ENCODE peak calls at places on chromosome 13, in eight cellular contexts. One of them, this sample, is unnamed.

GRCh38 chr13:33728271-33729037 is 89.5 kb upstream of the RFC3 start:
- DNase-seq in H54: no peak
- DNase-seq in HS-27A: no peak
- DNase-seq in T follicular helper cell: no peak
- DNase-seq in left ventricle myocardium inferior: peak; percentile 61
- DNase-seq in GM20000: peak; percentile 57
- DNase-seq in islet precursor cell: no peak
- DNase-seq in neural crest cell: no peak
- DNase-seq in this sample: no peak

GRCh38 chr13:109840201-109840892 is 54.0 kb upstream of the IRS2 start:
- DNase-seq in H54: peak; percentile 75
- DNase-seq in HS-27A: peak; percentile 61
- DNase-seq in T follicular helper cell: no peak
- DNase-seq in left ventricle myocardium inferior: no peak
- DNase-seq in GM20000: no peak
- DNase-seq in islet precursor cell: peak; percentile 71
- DNase-seq in neural crest cell: no peak
- DNase-seq in this sample: no peak

GRCh38 chr13:104105418-104106355 is 1039.5 kb upstream of the SLC10A2 start:
- DNase-seq in H54: no peak
- DNase-seq in HS-27A: no peak
- DNase-seq in T follicular helper cell: no peak
- DNase-seq in left ventricle myocardium inferior: no peak
- DNase-seq in GM20000: no peak
- DNase-seq in islet precursor cell: no peak
- DNase-seq in neural crest cell: no peak
- DNase-seq in this sample: no peak

GRCh38 chr13:112069063-112069726 is 2.2 kb downstream of the SOX1 start:
- DNase-seq in H54: no peak
- DNase-seq in HS-27A: no peak
- DNase-seq in T follicular helper cell: no peak
- DNase-seq in left ventricle myocardium inferior: no peak
- DNase-seq in GM20000: no peak
- DNase-seq in islet precursor cell: no peak
- DNase-seq in neural crest cell: no peak
- DNase-seq in this sample: peak; percentile 24

GRCh38 chr13:110570886-110571285 is 9.4 kb upstream of the RAB20 start:
- DNase-seq in H54: no peak
- DNase-seq in HS-27A: no peak
- DNase-seq in T follicular helper cell: no peak
- DNase-seq in left ventricle myocardium inferior: no peak
- DNase-seq in GM20000: no peak
- DNase-seq in islet precursor cell: no peak
- DNase-seq in neural crest cell: no peak
- DNase-seq in this sample: no peak

GRCh38 chr13:51849145-51850101 is 4.4 kb upstream of the TMEM272 start:
- DNase-seq in H54: peak; percentile 46
- DNase-seq in HS-27A: no peak
- DNase-seq in T follicular helper cell: no peak
- DNase-seq in left ventricle myocardium inferior: peak; percentile 35
- DNase-seq in GM20000: peak; percentile 62
- DNase-seq in islet precursor cell: peak; percentile 80
- DNase-seq in neural crest cell: peak; percentile 47
- DNase-seq in this sample: no peak

GRCh38 chr13:32415019-32415418 is 12.9 kb downstream of the N4BP2L1 start:
- DNase-seq in H54: no peak
- DNase-seq in HS-27A: no peak
- DNase-seq in T follicular helper cell: no peak
- DNase-seq in left ventricle myocardium inferior: no peak
- DNase-seq in GM20000: no peak
- DNase-seq in islet precursor cell: no peak
- DNase-seq in neural crest cell: no peak
- DNase-seq in this sample: no peak

GRCh38 chr13:42762917-42763316 is 18.5 kb upstream of the FAM216B start:
- DNase-seq in H54: no peak
- DNase-seq in HS-27A: peak; percentile 47
- DNase-seq in T follicular helper cell: no peak
- DNase-seq in left ventricle myocardium inferior: no peak
- DNase-seq in GM20000: no peak
- DNase-seq in islet precursor cell: no peak
- DNase-seq in neural crest cell: no peak
- DNase-seq in this sample: no peak

GRCh38 chr13:19984430-19985218 is 26.1 kb downstream of the ZMYM2 start:
- DNase-seq in H54: peak; percentile 5
- DNase-seq in HS-27A: no peak
- DNase-seq in T follicular helper cell: no peak
- DNase-seq in left ventricle myocardium inferior: no peak
- DNase-seq in GM20000: peak; percentile 40
- DNase-seq in islet precursor cell: no peak
- DNase-seq in neural crest cell: no peak
- DNase-seq in this sample: no peak

GRCh38 chr13:26007774-26008173 is 44.0 kb downstream of the SHISA2 start:
- DNase-seq in H54: no peak
- DNase-seq in HS-27A: no peak
- DNase-seq in T follicular helper cell: no peak
- DNase-seq in left ventricle myocardium inferior: no peak
- DNase-seq in GM20000: no peak
- DNase-seq in islet precursor cell: no peak
- DNase-seq in neural crest cell: no peak
- DNase-seq in this sample: no peak

GRCh38 chr13:102812616-102813287 is 13.8 kb downstream of the BIVM start:
- DNase-seq in H54: peak; percentile 38
- DNase-seq in HS-27A: no peak
- DNase-seq in T follicular helper cell: no peak
- DNase-seq in left ventricle myocardium inferior: no peak
- DNase-seq in GM20000: peak; percentile 12
- DNase-seq in islet precursor cell: no peak
- DNase-seq in neural crest cell: no peak
- DNase-seq in this sample: no peak

GRCh38 chr13:21389124-21389523 is 70.0 kb downstream of the ZDHHC20 start:
- DNase-seq in H54: no peak
- DNase-seq in HS-27A: no peak
- DNase-seq in T follicular helper cell: no peak
- DNase-seq in left ventricle myocardium inferior: no peak
- DNase-seq in GM20000: no peak
- DNase-seq in islet precursor cell: no peak
- DNase-seq in neural crest cell: no peak
- DNase-seq in this sample: no peak

GRCh38 chr13:47420012-47420411 is 523.2 kb upstream of the HTR2A start:
- DNase-seq in H54: no peak
- DNase-seq in HS-27A: no peak
- DNase-seq in T follicular helper cell: no peak
- DNase-seq in left ventricle myocardium inferior: no peak
- DNase-seq in GM20000: no peak
- DNase-seq in islet precursor cell: no peak
- DNase-seq in neural crest cell: no peak
- DNase-seq in this sample: no peak

GRCh38 chr13:24162604-24163003 is 2.1 kb downstream of the SPATA13 start:
- DNase-seq in H54: no peak
- DNase-seq in HS-27A: no peak
- DNase-seq in T follicular helper cell: no peak
- DNase-seq in left ventricle myocardium inferior: no peak
- DNase-seq in GM20000: no peak
- DNase-seq in islet precursor cell: no peak
- DNase-seq in neural crest cell: no peak
- DNase-seq in this sample: no peak

GRCh38 chr13:114112231-114112825 is 20.1 kb downstream of the RASA3 start:
- DNase-seq in H54: no peak
- DNase-seq in HS-27A: no peak
- DNase-seq in T follicular helper cell: no peak
- DNase-seq in left ventricle myocardium inferior: no peak
- DNase-seq in GM20000: no peak
- DNase-seq in islet precursor cell: peak; percentile 55
- DNase-seq in neural crest cell: no peak
- DNase-seq in this sample: no peak

GRCh38 chr13:113976711-113977684 is 3.1 kb upstream of the C13orf46 start:
- DNase-seq in H54: peak; percentile 99
- DNase-seq in HS-27A: peak; percentile 51
- DNase-seq in T follicular helper cell: no peak
- DNase-seq in left ventricle myocardium inferior: no peak
- DNase-seq in GM20000: no peak
- DNase-seq in islet precursor cell: no peak
- DNase-seq in neural crest cell: no peak
- DNase-seq in this sample: no peak

GRCh38 chr13:25806304-25806974 is 245.4 kb downstream of the SHISA2 start:
- DNase-seq in H54: no peak
- DNase-seq in HS-27A: no peak
- DNase-seq in T follicular helper cell: no peak
- DNase-seq in left ventricle myocardium inferior: no peak
- DNase-seq in GM20000: no peak
- DNase-seq in islet precursor cell: no peak
- DNase-seq in neural crest cell: no peak
- DNase-seq in this sample: no peak

GRCh38 chr13:60990032-60990733 is 425.5 kb downstream of the PCDH20 start:
- DNase-seq in H54: no peak
- DNase-seq in HS-27A: no peak
- DNase-seq in T follicular helper cell: no peak
- DNase-seq in left ventricle myocardium inferior: no peak
- DNase-seq in GM20000: no peak
- DNase-seq in islet precursor cell: no peak
- DNase-seq in neural crest cell: no peak
- DNase-seq in this sample: no peak

GRCh38 chr13:85277753-85278152 is 521.5 kb downstream of the SLITRK6 start:
- DNase-seq in H54: no peak
- DNase-seq in HS-27A: peak; percentile 59
- DNase-seq in T follicular helper cell: no peak
- DNase-seq in left ventricle myocardium inferior: no peak
- DNase-seq in GM20000: no peak
- DNase-seq in islet precursor cell: no peak
- DNase-seq in neural crest cell: no peak
- DNase-seq in this sample: no peak

GRCh38 chr13:114112826-114113322 is 19.5 kb downstream of the RASA3 start:
- DNase-seq in H54: no peak
- DNase-seq in HS-27A: no peak
- DNase-seq in T follicular helper cell: no peak
- DNase-seq in left ventricle myocardium inferior: no peak
- DNase-seq in GM20000: no peak
- DNase-seq in islet precursor cell: peak; percentile 74
- DNase-seq in neural crest cell: no peak
- DNase-seq in this sample: no peak

GRCh38 chr13:30745917-30746686 is 10.8 kb downstream of the ALOX5AP start:
- DNase-seq in H54: no peak
- DNase-seq in HS-27A: no peak
- DNase-seq in T follicular helper cell: no peak
- DNase-seq in left ventricle myocardium inferior: no peak
- DNase-seq in GM20000: no peak
- DNase-seq in islet precursor cell: peak; percentile 86
- DNase-seq in neural crest cell: no peak
- DNase-seq in this sample: no peak

GRCh38 chr13:27374650-27375049 is 49.8 kb upstream of the GTF3A start:
- DNase-seq in H54: peak; percentile 65
- DNase-seq in HS-27A: peak; percentile 33
- DNase-seq in T follicular helper cell: peak; percentile 31
- DNase-seq in left ventricle myocardium inferior: peak; percentile 30
- DNase-seq in GM20000: peak; percentile 71
- DNase-seq in islet precursor cell: peak; percentile 82
- DNase-seq in neural crest cell: peak; percentile 62
- DNase-seq in this sample: no peak

GRCh38 chr13:101473458-101473857 is 21.0 kb downstream of the ITGBL1 start:
- DNase-seq in H54: peak; percentile 44
- DNase-seq in HS-27A: no peak
- DNase-seq in T follicular helper cell: no peak
- DNase-seq in left ventricle myocardium inferior: peak; percentile 32
- DNase-seq in GM20000: no peak
- DNase-seq in islet precursor cell: no peak
- DNase-seq in neural crest cell: no peak
- DNase-seq in this sample: no peak

GRCh38 chr13:24338721-24339120 is 29.3 kb downstream of the C1QTNF9 start:
- DNase-seq in H54: no peak
- DNase-seq in HS-27A: no peak
- DNase-seq in T follicular helper cell: no peak
- DNase-seq in left ventricle myocardium inferior: no peak
- DNase-seq in GM20000: no peak
- DNase-seq in islet precursor cell: no peak
- DNase-seq in neural crest cell: no peak
- DNase-seq in this sample: no peak

GRCh38 chr13:39536906-39537305 is 66.1 kb downstream of the LHFPL6 start:
- DNase-seq in H54: no peak
- DNase-seq in HS-27A: no peak
- DNase-seq in T follicular helper cell: no peak
- DNase-seq in left ventricle myocardium inferior: no peak
- DNase-seq in GM20000: no peak
- DNase-seq in islet precursor cell: no peak
- DNase-seq in neural crest cell: no peak
- DNase-seq in this sample: no peak

GRCh38 chr13:93496985-93497673 is 270.5 kb downstream of the GPC6 start:
- DNase-seq in H54: no peak
- DNase-seq in HS-27A: no peak
- DNase-seq in T follicular helper cell: no peak
- DNase-seq in left ventricle myocardium inferior: no peak
- DNase-seq in GM20000: no peak
- DNase-seq in islet precursor cell: no peak
- DNase-seq in neural crest cell: no peak
- DNase-seq in this sample: no peak